ENCODE peak calls at places on chromosomes 16 and 17, in five cellular contexts. One of them, this sample, is unnamed.

GRCh38 chr17:78307887-78308633 is 51.8 kb downstream of the SOCS3 start:
- DNase-seq in T-helper 1 cell: no peak
- DNase-seq in brain microvascular endothelial cell: no peak
- DNase-seq in HEK293T: no peak
- DNase-seq in RWPE2: no peak
- DNase-seq in this sample: no peak

GRCh38 chr17:40350410-40351184 is 13.9 kb downstream of the GJD3 start:
- DNase-seq in RWPE2: no peak
- DNase-seq in T-helper 1 cell: no peak
- DNase-seq in HEK293T: no peak
- DNase-seq in brain microvascular endothelial cell: peak
- DNase-seq in this sample: no peak

GRCh38 chr17:77746901-77747620 is 211.4 kb upstream of the TNRC6C start:
- DNase-seq in HEK293T: no peak
- DNase-seq in T-helper 1 cell: no peak
- DNase-seq in RWPE2: peak
- DNase-seq in brain microvascular endothelial cell: no peak
- DNase-seq in this sample: no peak

GRCh38 chr16:14037960-14038359 is 33.2 kb upstream of the MRTFB start:
- DNase-seq in T-helper 1 cell: no peak
- DNase-seq in HEK293T: no peak
- DNase-seq in brain microvascular endothelial cell: no peak
- DNase-seq in RWPE2: no peak
- DNase-seq in this sample: no peak

GRCh38 chr16:81693467-81694303 is 85.4 kb upstream of the PLCG2 start:
- DNase-seq in RWPE2: peak
- DNase-seq in HEK293T: no peak
- DNase-seq in T-helper 1 cell: no peak
- DNase-seq in brain microvascular endothelial cell: no peak
- DNase-seq in this sample: no peak

GRCh38 chr17:8468109-8468508 is 32.4 kb downstream of the NDEL1 start:
- DNase-seq in HEK293T: no peak
- DNase-seq in T-helper 1 cell: no peak
- DNase-seq in RWPE2: no peak
- DNase-seq in brain microvascular endothelial cell: no peak
- DNase-seq in this sample: no peak

GRCh38 chr17:73064084-73064938 is 28.2 kb downstream of the SLC39A11 start:
- DNase-seq in HEK293T: no peak
- DNase-seq in brain microvascular endothelial cell: no peak
- DNase-seq in RWPE2: no peak
- DNase-seq in T-helper 1 cell: no peak
- DNase-seq in this sample: peak

GRCh38 chr16:88964636-88965035 is 12.4 kb downstream of the CBFA2T3 start:
- DNase-seq in HEK293T: no peak
- DNase-seq in RWPE2: no peak
- DNase-seq in T-helper 1 cell: no peak
- DNase-seq in brain microvascular endothelial cell: no peak
- DNase-seq in this sample: no peak

GRCh38 chr17:8859029-8859803 is 8.3 kb downstream of the PIK3R6 start:
- DNase-seq in RWPE2: no peak
- DNase-seq in brain microvascular endothelial cell: peak
- DNase-seq in HEK293T: no peak
- DNase-seq in T-helper 1 cell: no peak
- DNase-seq in this sample: no peak

GRCh38 chr17:15945493-15946209 is 721 bp downstream of the ADORA2B start:
- DNase-seq in HEK293T: no peak
- DNase-seq in brain microvascular endothelial cell: no peak
- DNase-seq in RWPE2: no peak
- DNase-seq in T-helper 1 cell: no peak
- DNase-seq in this sample: no peak

GRCh38 chr17:42378597-42379594 is 9.3 kb downstream of the STAT3 start:
- DNase-seq in HEK293T: no peak
- DNase-seq in RWPE2: no peak
- DNase-seq in T-helper 1 cell: no peak
- DNase-seq in brain microvascular endothelial cell: no peak
- DNase-seq in this sample: no peak

GRCh38 chr17:3020381-3020780 is 43.0 kb downstream of the OR1D5 start:
- DNase-seq in brain microvascular endothelial cell: no peak
- DNase-seq in T-helper 1 cell: no peak
- DNase-seq in HEK293T: no peak
- DNase-seq in RWPE2: peak
- DNase-seq in this sample: no peak

GRCh38 chr17:50295021-50295420 is 20.8 kb downstream of the TMEM92 start:
- DNase-seq in RWPE2: no peak
- DNase-seq in brain microvascular endothelial cell: no peak
- DNase-seq in HEK293T: no peak
- DNase-seq in T-helper 1 cell: no peak
- DNase-seq in this sample: no peak

GRCh38 chr17:37506678-37507077 is 17.0 kb downstream of the DUSP14 start:
- DNase-seq in brain microvascular endothelial cell: peak
- DNase-seq in RWPE2: no peak
- DNase-seq in T-helper 1 cell: no peak
- DNase-seq in HEK293T: peak
- DNase-seq in this sample: peak

GRCh38 chr17:32807577-32807976 is 69.3 kb downstream of the MYO1D start:
- DNase-seq in T-helper 1 cell: no peak
- DNase-seq in RWPE2: no peak
- DNase-seq in HEK293T: no peak
- DNase-seq in brain microvascular endothelial cell: no peak
- DNase-seq in this sample: no peak

GRCh38 chr17:74770498-74771318 is 5.4 kb downstream of the NAT9 start:
- DNase-seq in RWPE2: no peak
- DNase-seq in T-helper 1 cell: peak
- DNase-seq in brain microvascular endothelial cell: no peak
- DNase-seq in HEK293T: peak
- DNase-seq in this sample: no peak

GRCh38 chr17:10681866-10682446 is 15.4 kb downstream of the SCO1 start:
- DNase-seq in T-helper 1 cell: no peak
- DNase-seq in RWPE2: no peak
- DNase-seq in brain microvascular endothelial cell: peak
- DNase-seq in HEK293T: no peak
- DNase-seq in this sample: no peak

GRCh38 chr16:27639588-27640276 is 89.8 kb downstream of the KATNIP start:
- DNase-seq in T-helper 1 cell: no peak
- DNase-seq in RWPE2: no peak
- DNase-seq in HEK293T: peak
- DNase-seq in brain microvascular endothelial cell: peak
- DNase-seq in this sample: no peak

GRCh38 chr17:5843366-5844026 is 226.7 kb upstream of the WSCD1 start:
- DNase-seq in HEK293T: no peak
- DNase-seq in brain microvascular endothelial cell: no peak
- DNase-seq in T-helper 1 cell: no peak
- DNase-seq in RWPE2: no peak
- DNase-seq in this sample: no peak

GRCh38 chr16:85004587-85005205 is 6.6 kb downstream of the ZDHHC7 start:
- DNase-seq in brain microvascular endothelial cell: peak
- DNase-seq in T-helper 1 cell: no peak
- DNase-seq in HEK293T: no peak
- DNase-seq in RWPE2: peak
- DNase-seq in this sample: no peak

GRCh38 chr17:47741793-47742145 is 8.7 kb downstream of the TBX21 start:
- DNase-seq in brain microvascular endothelial cell: no peak
- DNase-seq in RWPE2: no peak
- DNase-seq in HEK293T: no peak
- DNase-seq in T-helper 1 cell: no peak
- DNase-seq in this sample: no peak

GRCh38 chr17:55588446-55588845 is 77.2 kb upstream of the SMIM36 start:
- DNase-seq in HEK293T: no peak
- DNase-seq in brain microvascular endothelial cell: no peak
- DNase-seq in RWPE2: no peak
- DNase-seq in T-helper 1 cell: no peak
- DNase-seq in this sample: no peak

GRCh38 chr16:88014954-88015805 is 63.9 kb downstream of the BANP start:
- DNase-seq in T-helper 1 cell: no peak
- DNase-seq in HEK293T: no peak
- DNase-seq in RWPE2: peak
- DNase-seq in brain microvascular endothelial cell: no peak
- DNase-seq in this sample: no peak

GRCh38 chr16:3070608-3071111 is 5.2 kb downstream of the IL32 start:
- DNase-seq in HEK293T: no peak
- DNase-seq in T-helper 1 cell: no peak
- DNase-seq in brain microvascular endothelial cell: no peak
- DNase-seq in RWPE2: no peak
- DNase-seq in this sample: no peak

GRCh38 chr16:67101301-67101675 is 8.5 kb upstream of the PHAF1 start:
- DNase-seq in T-helper 1 cell: no peak
- DNase-seq in RWPE2: no peak
- DNase-seq in HEK293T: no peak
- DNase-seq in brain microvascular endothelial cell: no peak
- DNase-seq in this sample: no peak

GRCh38 chr17:8656693-8657092 is 26.2 kb upstream of the MYH10 start:
- DNase-seq in brain microvascular endothelial cell: no peak
- DNase-seq in RWPE2: no peak
- DNase-seq in T-helper 1 cell: no peak
- DNase-seq in HEK293T: no peak
- DNase-seq in this sample: no peak

GRCh38 chr16:67055712-67056487 is 27.0 kb downstream of the CBFB start:
- DNase-seq in RWPE2: no peak
- DNase-seq in brain microvascular endothelial cell: peak
- DNase-seq in T-helper 1 cell: no peak
- DNase-seq in HEK293T: no peak
- DNase-seq in this sample: no peak

GRCh38 chr17:68497885-68498319 is 14.3 kb upstream of the PRKAR1A start:
- DNase-seq in RWPE2: no peak
- DNase-seq in HEK293T: no peak
- DNase-seq in brain microvascular endothelial cell: no peak
- DNase-seq in T-helper 1 cell: no peak
- DNase-seq in this sample: no peak

GRCh38 chr17:69031839-69032238 is 28.9 kb downstream of the ABCA9 start:
- DNase-seq in T-helper 1 cell: no peak
- DNase-seq in HEK293T: no peak
- DNase-seq in RWPE2: no peak
- DNase-seq in brain microvascular endothelial cell: no peak
- DNase-seq in this sample: no peak

GRCh38 chr16:58500329-58501241 is 642 bp downstream of the NDRG4 start:
- DNase-seq in HEK293T: no peak
- DNase-seq in brain microvascular endothelial cell: no peak
- DNase-seq in T-helper 1 cell: no peak
- DNase-seq in RWPE2: peak
- DNase-seq in this sample: no peak